ENCODE peak calls at places on chromosomes 1 and 21, in six cellular contexts. W is mucosa of descending colon, C is body of pancreas, P is astrocyte, S is AG09309, T is AG04449. A is an unnamed sample.

GRCh38 chr1:169879034-169879835 is 14.5 kb downstream of the SCYL3 start:
- DNase-seq in W (no peak), C (no peak), P (peak; percentile 16), S (no peak), T (no peak), A (no peak)

GRCh38 chr1:20165522-20165951 is 20.4 kb upstream of the UBXN10 start:
- DNase-seq in W (no peak), C (no peak), P (no peak), S (no peak), T (no peak), A (no peak)

GRCh38 chr1:172138636-172139035 is 281.8 kb upstream of the C1orf105 start:
- DNase-seq in W (no peak), C (no peak), P (no peak), S (no peak), T (no peak), A (no peak)

GRCh38 chr1:99869304-99869703 is 19.1 kb downstream of the AGL start:
- DNase-seq in W (no peak), C (no peak), P (peak; percentile 67), S (peak; percentile 51), T (peak; percentile 31), A (no peak)

GRCh38 chr1:153540394-153541361 is at the start of gene S100A5:
- DNase-seq in W (peak; percentile 40), C (no peak), P (peak; percentile 71), S (no peak), T (no peak), A (no peak)

GRCh38 chr1:53348491-53349368 is 20.9 kb upstream of the LRP8 start:
- DNase-seq in W (no peak), C (no peak), P (no peak), S (no peak), T (no peak), A (no peak)

GRCh38 chr21:24265987-24266386 is 1341.3 kb downstream of the MRPL39 start:
- DNase-seq in W (no peak), C (no peak), P (no peak), S (no peak), T (no peak), A (no peak)

GRCh38 chr1:209363112-209363511 is 220.4 kb upstream of the CAMK1G start:
- DNase-seq in W (no peak), C (peak; percentile 6), P (no peak), S (no peak), T (no peak), A (no peak)

GRCh38 chr1:35350872-35351271 is 82.4 kb downstream of the ZMYM4 start:
- DNase-seq in W (no peak), C (no peak), P (no peak), S (no peak), T (no peak), A (no peak)

GRCh38 chr1:47558601-47559593 is 121.1 kb downstream of the FOXD2 start:
- DNase-seq in W (peak; percentile 75), C (peak; percentile 79), P (no peak), S (no peak), T (no peak), A (no peak)

GRCh38 chr1:10693497-10694273 is 102.8 kb downstream of the CASZ1 start:
- DNase-seq in W (peak; percentile 69), C (peak; percentile 57), P (no peak), S (no peak), T (no peak), A (no peak)

GRCh38 chr1:202143768-202144509 is 598 bp downstream of the ARL8A start:
- DNase-seq in W (peak; percentile 67), C (peak; percentile 51), P (no peak), S (no peak), T (no peak), A (no peak)

GRCh38 chr1:203645996-203646395 is 19.4 kb downstream of the ATP2B4 start:
- DNase-seq in W (no peak), C (no peak), P (peak; percentile 72), S (no peak), T (no peak), A (no peak)

GRCh38 chr1:171877711-171878110 is 36.4 kb downstream of the DNM3 start:
- DNase-seq in W (no peak), C (no peak), P (peak; percentile 67), S (no peak), T (no peak), A (no peak)

GRCh38 chr21:33402011-33402979 is 918 bp upstream of the IFNGR2 start:
- DNase-seq in W (peak; percentile 60), C (peak; percentile 48), P (peak; percentile 35), S (no peak), T (no peak), A (peak; percentile 56)

GRCh38 chr1:227374846-227375245 is 56.6 kb upstream of the CDC42BPA start:
- DNase-seq in W (no peak), C (no peak), P (no peak), S (no peak), T (no peak), A (no peak)

GRCh38 chr1:214761030-214761429 is 158.0 kb downstream of the CENPF start:
- DNase-seq in W (no peak), C (no peak), P (no peak), S (no peak), T (no peak), A (no peak)

GRCh38 chr1:65083263-65083896 is 64.6 kb upstream of the AK4 start:
- DNase-seq in W (no peak), C (no peak), P (no peak), S (no peak), T (no peak), A (no peak)

GRCh38 chr1:111729271-111729921 is 9.8 kb downstream of the INKA2 start:
- DNase-seq in W (no peak), C (no peak), P (no peak), S (no peak), T (no peak), A (no peak)

GRCh38 chr1:207302618-207303408 is 18.7 kb upstream of the CD55 start:
- DNase-seq in W (no peak), C (no peak), P (no peak), S (no peak), T (no peak), A (no peak)

GRCh38 chr1:46131727-46132528 is 501 bp downstream of the PIK3R3 start:
- DNase-seq in W (peak; percentile 47), C (peak; percentile 27), P (no peak), S (no peak), T (no peak), A (no peak)

GRCh38 chr1:109476825-109477224 is 6.9 kb upstream of the ATXN7L2 start:
- DNase-seq in W (no peak), C (no peak), P (no peak), S (no peak), T (no peak), A (no peak)

GRCh38 chr1:101175886-101176285 is 60.9 kb upstream of the S1PR1 start:
- DNase-seq in W (no peak), C (no peak), P (no peak), S (no peak), T (no peak), A (no peak)

GRCh38 chr1:201219481-201220387 is 29.1 kb downstream of the IGFN1 start:
- DNase-seq in W (no peak), C (no peak), P (no peak), S (no peak), T (no peak), A (no peak)

GRCh38 chr1:86846166-86846647 is 67.7 kb downstream of the SELENOF start:
- DNase-seq in W (no peak), C (no peak), P (peak; percentile 98), S (peak; percentile 92), T (peak; percentile 80), A (peak; percentile 70)

GRCh38 chr1:78787554-78787953 is 137.9 kb downstream of the IFI44 start:
- DNase-seq in W (no peak), C (no peak), P (peak; percentile 7), S (no peak), T (no peak), A (no peak)

GRCh38 chr1:61079276-61079897 is 3.0 kb upstream of the NFIA start:
- DNase-seq in W (no peak), C (no peak), P (no peak), S (no peak), T (no peak), A (no peak)

GRCh38 chr1:174964261-174964984 is 35.3 kb upstream of the CACYBP start:
- DNase-seq in W (no peak), C (no peak), P (no peak), S (no peak), T (no peak), A (no peak)
- H3K4me3 ChIP-seq in W (no peak overlapping the region), C (no peak overlapping the region), P (no peak overlapping the region), S (no peak overlapping the region), T (no peak overlapping the region), A (no peak overlapping the region)

GRCh38 chr1:71068325-71069240 is 12.3 kb downstream of the ZRANB2 start:
- DNase-seq in W (no peak), C (no peak), P (no peak), S (no peak), T (no peak), A (no peak)
- TF ChIP-seq CTCF in W (no peak), C (no peak), P (no peak), S (no peak), T (no peak), A (no peak)

GRCh38 chr1:17001760-17002523 is 9.8 kb downstream of the ATP13A2 start:
- DNase-seq in W (no peak), C (no peak), P (no peak), S (no peak), T (no peak), A (no peak)

GRCh38 chr1:17004466-17005364 is 7.0 kb downstream of the ATP13A2 start:
- DNase-seq in W (no peak), C (no peak), P (no peak), S (no peak), T (no peak), A (no peak)

GRCh38 chr1:17005365-17005740 is 6.4 kb downstream of the ATP13A2 start:
- DNase-seq in W (no peak), C (no peak), P (no peak), S (no peak), T (no peak), A (no peak)

GRCh38 chr1:16999863-17000262 is 11.9 kb downstream of the ATP13A2 start:
- DNase-seq in W (no peak), C (no peak), P (no peak), S (no peak), T (no peak), A (no peak)

DNA sequence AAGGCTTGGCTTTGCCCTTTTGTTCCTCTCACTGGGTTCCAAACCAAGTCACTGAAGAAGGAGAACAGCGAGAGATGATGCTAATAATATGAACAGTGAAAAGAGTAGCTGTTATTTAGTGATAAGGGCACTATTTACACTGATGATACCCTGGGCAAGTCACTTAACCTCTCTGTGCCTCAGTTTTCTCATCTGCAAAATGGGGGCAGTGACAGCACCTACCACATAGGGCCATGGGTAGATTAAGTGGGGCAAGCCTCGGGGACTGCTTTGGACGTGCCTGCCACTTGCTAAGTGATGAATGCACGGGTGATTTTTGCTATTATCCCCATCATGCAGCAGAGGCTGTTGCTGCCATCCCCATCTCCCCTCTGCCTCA is 9.2 kb downstream of the ATP13A2 start:
- DNase-seq in W (no peak), C (no peak), P (no peak), S (no peak), T (no peak), A (no peak)
- H3K4me3 ChIP-seq in W (no peak overlapping the region), C (no peak overlapping the region), P (no peak overlapping the region), S (no peak overlapping the region), T (no peak overlapping the region), A (no peak overlapping the region)

DNA sequence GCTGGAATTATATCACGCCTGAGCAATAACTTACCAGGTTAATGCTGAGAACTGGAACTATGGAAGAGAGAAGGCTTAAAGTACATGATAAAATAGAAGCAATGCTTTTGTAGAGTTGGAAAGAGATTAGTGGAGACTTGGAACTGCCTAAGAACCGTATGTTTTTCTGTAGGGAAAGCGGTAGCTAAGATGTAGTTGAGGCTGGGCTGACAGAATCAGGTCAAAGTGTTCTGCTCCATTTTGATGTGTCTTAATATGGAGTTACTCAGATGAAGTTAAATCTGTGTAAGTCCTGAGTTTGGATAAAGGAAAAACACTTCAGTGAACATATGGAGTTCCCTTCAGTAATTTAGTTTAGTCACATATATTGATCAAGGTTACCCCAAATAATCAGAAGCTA is 860.9 kb upstream of the CXADR start:
- DNase-seq in W (no peak), C (no peak), P (no peak), S (no peak), T (no peak), A (no peak)
- TF ChIP-seq CTCF in W (no peak), C (no peak), P (no peak), S (no peak), T (no peak), A (no peak)

A was measured in BJ.